ENCODE peak calls at places on chromosomes 6 and 20, in four cellular contexts. D is A549, L is endodermal cell, H is sigmoid colon. C is an unnamed sample. For H3K4me1, the result is how much of the 10 kb centered on the place peaks cover.

GRCh38 chr20:5848711-5849505 is 98.7 kb downstream of the SHLD1 start:
- DNase-seq in H (no peak), L (no peak), D (no peak), C (no peak)

GRCh38 chr6:50128420-50129005 is 78.8 kb upstream of the DEFB112 start:
- DNase-seq in L (no peak), H (no peak), D (no peak), C (no peak)

GRCh38 chr20:64240243-64241015 is 15.1 kb upstream of the PCMTD2 start:
- DNase-seq in D (no peak), H (peak), L (no peak), C (peak)

GRCh38 chr6:18585032-18585573 is 198.0 kb downstream of the RNF144B start:
- DNase-seq in L (no peak), H (no peak), D (no peak), C (no peak)

GRCh38 chr20:53829086-53829703 is 235.6 kb upstream of the ZNF217 start:
- DNase-seq in L (no peak), H (peak), D (peak), C (no peak)

GRCh38 chr6:39204646-39205244 is 24.5 kb downstream of the KCNK5 start:
- DNase-seq in L (peak), D (no peak), H (no peak), C (no peak)

GRCh38 chr6:18160921-18161320 is 5.7 kb downstream of the KDM1B start:
- DNase-seq in L (no peak), H (no peak), D (no peak), C (no peak)

GRCh38 chr20:36264426-36265246 is 28.4 kb downstream of the AAR2 start:
- DNase-seq in D (no peak), H (peak), L (no peak), C (no peak)

GRCh38 chr20:46255440-46256104 is 52.7 kb downstream of the CDH22 start:
- DNase-seq in H (peak), D (no peak), L (no peak), C (peak)

GRCh38 chr6:89797317-89797716 is 22.3 kb downstream of the MDN1 start:
- DNase-seq in H (no peak), L (no peak), D (no peak), C (no peak)

GRCh38 chr6:77015350-77015749 is 447.9 kb downstream of the HTR1B start:
- DNase-seq in L (no peak), D (no peak), H (no peak), C (no peak)

GRCh38 chr6:109456710-109457595 is 1.4 kb upstream of the MICAL1 start:
- DNase-seq in H (peak), L (no peak), D (no peak), C (no peak)

GRCh38 chr6:27814665-27815424 is 97.4 kb downstream of the OR2B2 start:
- DNase-seq in D (no peak), L (peak), H (peak), C (no peak)

GRCh38 chr6:161058746-161059145 is 67.2 kb downstream of the MAP3K4 start:
- DNase-seq in H (no peak), L (no peak), D (no peak), C (no peak)

GRCh38 chr6:136063095-136063494 is 187.0 kb downstream of the MTFR2 start:
- DNase-seq in H (no peak), D (no peak), L (no peak), C (no peak)

GRCh38 chr6:46170357-46171289 is at the start of gene ENPP5:
- DNase-seq in H (peak), D (no peak), L (peak), C (peak)

GRCh38 chr6:40371621-40372020 is 215.5 kb downstream of the LRFN2 start:
- DNase-seq in H (no peak), D (no peak), L (no peak), C (no peak)

GRCh38 chr20:60808701-60809100 is 443.4 kb upstream of the CDH4 start:
- DNase-seq in D (no peak), H (no peak), L (no peak), C (no peak)

GRCh38 chr6:68197356-68197755 is 437.7 kb upstream of the ADGRB3 start:
- DNase-seq in L (no peak), H (no peak), D (no peak), C (no peak)

GRCh38 chr6:129644567-129645015 is 65.4 kb downstream of the ARHGAP18 start:
- DNase-seq in H (no peak), D (no peak), L (no peak), C (no peak)

GRCh38 chr6:148021135-148021534 is 321.5 kb upstream of the SASH1 start:
- DNase-seq in D (no peak), L (no peak), H (no peak), C (no peak)

GRCh38 chr20:19440660-19441527 is 228.5 kb downstream of the SLC24A3 start:
- DNase-seq in L (peak), H (peak), D (no peak), C (no peak)

GRCh38 chr6:95231416-95231815 is 345.9 kb upstream of the MANEA start:
- DNase-seq in H (no peak), D (no peak), L (no peak), C (no peak)

GRCh38 chr6:26172496-26172958 is 85.3 kb downstream of the HFE start:
- DNase-seq in H (no peak), D (no peak), L (no peak), C (no peak)

GRCh38 chr20:17873410-17874270 is 95.0 kb downstream of the SNX5 start:
- DNase-seq in D (peak), L (peak), H (peak), C (peak)

GRCh38 chr6:41262401-41262800 is 24.1 kb downstream of the TREM1 start:
- DNase-seq in L (no peak), D (no peak), H (no peak), C (no peak)

GRCh38 chr6:1029196-1029595 is 282.7 kb upstream of the FOXQ1 start:
- DNase-seq in D (no peak), H (no peak), L (no peak), C (no peak)

GRCh38 chr6:2186516-2186915 is 58.9 kb downstream of the GMDS start:
- DNase-seq in L (no peak), H (no peak), D (no peak), C (no peak)

GRCh38 chr6:29011276-29011734 is 6.2 kb upstream of the ZNF311 start:
- DNase-seq in L (peak), H (peak), D (peak), C (no peak)

GRCh38 chr6:10403385-10404106 is 11.3 kb downstream of the TFAP2A start:
- DNase-seq in L (no peak), H (no peak), D (peak), C (no peak)

GRCh38 chr6:46741482-46741881 is 5.3 kb upstream of the ANKRD66 start:
- DNase-seq in D (no peak), H (no peak), L (no peak), C (no peak)

GRCh38 chr6:148464319-148465010 is 121.8 kb downstream of the SASH1 start:
- DNase-seq in L (peak), D (peak), H (peak), C (no peak)

GRCh38 chr6:147506704-147507114 is 1.8 kb upstream of the SAMD5 start:
- DNase-seq in H (peak), D (peak), L (peak), C (peak)

GRCh38 chr6:31175961-31176360 is 5.5 kb upstream of the POU5F1 start:
- DNase-seq in H (no peak), L (peak), D (no peak), C (no peak)

GRCh38 chr20:42857446-42857845 is 332.3 kb downstream of the PTPRT start:
- DNase-seq in L (no peak), D (no peak), H (no peak), C (no peak)

GRCh38 chr20:11796041-11796440 is 121.7 kb upstream of the BTBD3 start:
- DNase-seq in L (no peak), D (no peak), H (no peak), C (no peak)

GRCh38 chr6:4459032-4459431 is 317.2 kb upstream of the CDYL start:
- DNase-seq in H (no peak), L (no peak), D (peak), C (no peak)

GRCh38 chr6:15441215-15441868 is 195.5 kb downstream of the JARID2 start:
- DNase-seq in H (no peak), L (peak), D (peak), C (no peak)

GRCh38 chr6:117810269-117810668 is 96.8 kb upstream of the SLC35F1 start:
- DNase-seq in L (no peak), H (no peak), D (no peak), C (no peak)

GRCh38 chr20:57587278-57587988 is 26.5 kb downstream of the PCK1 start:
- DNase-seq in D (no peak), H (no peak), L (no peak), C (no peak)

GRCh38 chr20:57586943-57587277 is 26.0 kb downstream of the PCK1 start:
- DNase-seq in D (no peak), H (no peak), L (no peak), C (no peak)

GRCh38 chr20:57588596-57588995 is 27.7 kb downstream of the PCK1 start:
- DNase-seq in L (no peak), H (no peak), D (no peak), C (no peak)

GRCh38 chr20:57589123-57589727 is 28.3 kb downstream of the PCK1 start:
- DNase-seq in H (no peak), D (no peak), L (no peak), C (no peak)

DNA sequence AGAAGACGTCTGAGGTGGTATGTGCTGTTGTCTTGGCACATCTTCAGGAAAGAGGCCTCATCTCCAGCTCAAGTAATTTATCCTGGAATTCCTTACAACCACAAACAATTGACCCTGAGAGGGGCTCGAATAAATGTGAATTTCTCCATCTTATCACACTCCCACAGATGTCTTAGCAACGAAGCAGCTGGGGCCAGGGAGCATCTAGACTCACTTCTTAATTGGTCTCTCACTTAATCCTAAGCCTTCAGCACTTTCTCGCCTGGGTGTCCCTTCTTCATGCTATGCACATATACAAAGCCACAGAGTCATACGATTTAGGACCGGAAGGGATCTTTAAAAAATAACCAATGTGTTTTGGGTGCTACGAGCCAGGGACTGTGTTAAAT is 27.1 kb downstream of the PCK1 start:
- DNase-seq in H (no peak), D (no peak), L (no peak), C (no peak)
- H3K4me1 ChIP-seq in H (under half), D (under half), L (under half), C (under half)

GRCh38 chr20:1119128-1119505 is 715 bp downstream of the PSMF1 start:
- DNase-seq in L (no peak), H (no peak), D (no peak), C (no peak)
- H3K4me1 ChIP-seq in L (under half), H (under half), D (under half), C (under half)

GRCh38 chr6:156821707-156822106 is 44.5 kb downstream of the ARID1B start:
- DNase-seq in L (peak), D (no peak), H (no peak), C (no peak)
- H3K4me1 ChIP-seq in L (under half), D (under half), H (under half), C (half or more)

DNA sequence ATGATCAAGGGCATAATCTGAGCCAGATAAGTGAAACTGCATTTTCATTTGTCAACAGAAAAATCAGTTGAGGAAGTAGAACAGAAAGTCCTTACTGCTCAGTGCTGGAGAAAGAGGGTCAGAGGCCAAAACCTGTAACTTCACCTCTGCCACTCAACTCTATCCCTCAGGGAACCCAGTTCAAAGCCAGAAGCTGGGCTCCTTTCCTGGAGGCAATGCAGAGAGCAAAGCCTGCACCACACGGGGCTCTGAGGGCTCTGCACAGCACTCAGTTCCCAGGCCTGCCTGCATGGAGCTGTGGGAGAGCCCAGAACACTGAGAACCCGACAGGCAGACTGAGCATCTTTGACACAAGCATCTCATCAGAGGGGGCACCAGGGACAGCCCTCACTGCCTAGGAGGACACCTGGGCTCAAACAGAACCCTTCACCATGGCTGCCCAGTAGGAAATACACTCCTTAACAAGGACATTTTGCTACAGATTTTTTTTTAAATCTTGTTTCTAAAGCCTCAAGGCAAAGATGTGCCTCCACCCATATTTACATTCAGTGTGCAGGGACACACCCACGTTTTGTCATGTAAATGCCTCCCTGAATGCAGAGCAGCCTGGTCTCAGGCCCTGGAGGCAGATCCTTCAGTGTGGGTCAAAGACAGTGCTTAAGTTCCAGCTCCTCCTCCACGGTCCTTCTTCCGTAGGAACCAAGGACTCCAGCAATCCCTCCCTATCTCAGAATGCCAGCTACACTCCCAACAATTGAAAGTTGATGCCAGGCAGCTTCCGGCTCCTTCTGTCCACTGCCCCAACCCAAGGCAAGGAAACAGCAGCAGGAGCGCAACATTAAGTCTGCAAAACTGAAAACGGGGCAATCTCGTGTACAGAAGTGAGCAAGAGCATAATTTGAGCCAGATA is 6.6 kb downstream of the RNASET2 start:
- DNase-seq in H (no peak), D (no peak), L (peak), C (no peak)
- H3K4me1 ChIP-seq in H (under half), D (under half), L (under half), C (under half)

GRCh38 chr20:24531202-24531601 is 61.8 kb downstream of the SYNDIG1 start:
- DNase-seq in D (no peak), L (no peak), H (no peak), C (no peak)
- H3K4me1 ChIP-seq in D (under half), L (under half), H (under half), C (under half)

GRCh38 chr6:54074109-54074508 is 37.1 kb upstream of the MLIP start:
- DNase-seq in H (no peak), D (no peak), L (no peak), C (no peak)

GRCh38 chr6:54073487-54073886 is 37.8 kb upstream of the MLIP start:
- DNase-seq in L (no peak), H (no peak), D (no peak), C (no peak)

GRCh38 chr6:54074591-54075195 is 36.5 kb upstream of the MLIP start:
- DNase-seq in H (no peak), L (peak), D (no peak), C (no peak)

GRCh38 chr6:54072708-54073313 is 38.4 kb upstream of the MLIP start:
- DNase-seq in D (no peak), H (no peak), L (peak), C (no peak)

GRCh38 chr6:54076159-54076789 is 35.0 kb upstream of the MLIP start:
- DNase-seq in D (no peak), H (no peak), L (no peak), C (no peak)
- H3K4me1 ChIP-seq in D (under half), H (under half), L (under half), C (under half)

DNA sequence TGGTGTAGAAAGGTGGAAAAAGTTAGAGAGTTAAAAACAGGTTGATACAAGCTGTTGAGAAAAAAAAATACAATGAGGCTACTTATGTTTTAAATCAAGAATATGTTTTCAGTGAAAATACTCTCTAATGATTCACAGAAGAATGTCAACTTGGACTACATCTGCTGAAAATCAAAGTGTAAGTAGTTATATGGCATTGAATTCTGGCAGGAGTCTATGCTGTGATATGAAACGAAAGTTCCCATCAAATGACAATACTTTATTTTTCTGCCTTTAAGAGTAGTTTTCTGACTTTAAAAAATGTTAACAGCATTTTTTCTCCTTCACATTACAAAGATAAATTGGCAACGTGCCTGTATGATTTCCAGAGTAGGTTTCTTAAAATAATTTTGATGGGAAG is 158.3 kb downstream of the EYA4 start:
- DNase-seq in D (no peak), L (no peak), H (no peak), C (no peak)
- H3K4me1 ChIP-seq in D (under half), L (under half), H (under half), C (under half)